ENCODE peak calls at places on chromosomes 1 and 21, in nine cellular contexts. S is prostate gland, I is heart left ventricle, E is suprapubic skin, J is uterus, C is Peyer's patch, A is adrenal gland, T is spleen, X is HCT116. H is an unnamed sample.

GRCh38 chr1:18440385-18441226 is 40.1 kb upstream of the KLHDC7A start:
- DNase-seq in S (no peak), I (no peak), E (no peak), J (no peak), C (no peak), A (no peak), T (no peak), X (no peak), H (no peak)

GRCh38 chr1:182833271-182833670 is 5.9 kb upstream of the DHX9 start:
- DNase-seq in S (no peak), I (no peak), E (no peak), J (no peak), C (no peak), A (no peak), T (no peak), X (no peak), H (no peak)

GRCh38 chr1:206468571-206468970 is 1.7 kb upstream of the IKBKE start:
- DNase-seq in S (no peak), I (no peak), E (no peak), J (no peak), C (peak), A (no peak), T (peak), X (no peak), H (no peak)

GRCh38 chr1:112927462-112927971 is 28.5 kb downstream of the SLC16A1 start:
- DNase-seq in S (no peak), I (no peak), E (no peak), J (no peak), C (no peak), A (no peak), T (no peak), X (no peak), H (no peak)

GRCh38 chr1:56535362-56535761 is 44.0 kb downstream of the PLPP3 start:
- DNase-seq in S (no peak), I (no peak), E (no peak), J (no peak), C (no peak), A (no peak), T (no peak), X (no peak), H (no peak)

GRCh38 chr1:1777510-1777909 is 760 bp downstream of the NADK start:
- DNase-seq in S (no peak), I (peak), E (no peak), J (peak), C (peak), A (peak), T (no peak), X (peak), H (peak)

GRCh38 chr1:1356796-1357401 is 1.5 kb downstream of the MXRA8 start:
- DNase-seq in S (no peak), I (no peak), E (no peak), J (no peak), C (no peak), A (peak), T (no peak), X (no peak), H (no peak)

GRCh38 chr1:20871419-20871818 is 84.3 kb upstream of the HP1BP3 start:
- DNase-seq in S (no peak), I (no peak), E (no peak), J (no peak), C (no peak), A (no peak), T (no peak), X (no peak), H (no peak)

GRCh38 chr1:245290836-245291235 is 136.1 kb downstream of the KIF26B start:
- DNase-seq in S (no peak), I (no peak), E (no peak), J (no peak), C (no peak), A (no peak), T (no peak), X (no peak), H (no peak)

GRCh38 chr1:156104861-156105546 is 9.5 kb upstream of the LMNA start:
- DNase-seq in S (no peak), I (no peak), E (peak), J (no peak), C (no peak), A (no peak), T (no peak), X (no peak), H (no peak)

GRCh38 chr1:153639280-153639679 is 5.4 kb downstream of the CHTOP start:
- DNase-seq in S (no peak), I (no peak), E (no peak), J (no peak), C (no peak), A (no peak), T (no peak), X (no peak), H (no peak)

GRCh38 chr21:42154237-42155044 is 64.5 kb upstream of the ABCG1 start:
- DNase-seq in S (no peak), I (no peak), E (peak), J (no peak), C (no peak), A (no peak), T (no peak), X (no peak), H (no peak)

GRCh38 chr1:34868230-34869049 is 8.9 kb upstream of the SMIM12 start:
- DNase-seq in S (no peak), I (no peak), E (no peak), J (no peak), C (no peak), A (no peak), T (no peak), X (no peak), H (no peak)

GRCh38 chr1:29592731-29593130 is 356.4 kb downstream of the PTPRU start:
- DNase-seq in S (no peak), I (no peak), E (no peak), J (no peak), C (no peak), A (no peak), T (no peak), X (no peak), H (no peak)

GRCh38 chr1:203626910-203627246 is 246 bp downstream of the ATP2B4 start:
- DNase-seq in S (no peak), I (no peak), E (peak), J (no peak), C (no peak), A (peak), T (peak), X (no peak), H (no peak)

GRCh38 chr1:181680871-181681270 is 197.6 kb downstream of the CACNA1E start:
- DNase-seq in S (no peak), I (no peak), E (no peak), J (no peak), C (no peak), A (no peak), T (no peak), X (no peak), H (no peak)

GRCh38 chr1:166839600-166840308 is 479 bp downstream of the POGK start:
- DNase-seq in S (peak), I (peak), E (peak), J (peak), C (peak), A (peak), T (peak), X (no peak), H (peak)

GRCh38 chr1:170445096-170445495 is 86.9 kb upstream of the GORAB start:
- DNase-seq in S (no peak), I (no peak), E (no peak), J (no peak), C (no peak), A (no peak), T (no peak), X (no peak), H (no peak)

GRCh38 chr1:239997515-239998311 is 94.0 kb upstream of the FMN2 start:
- DNase-seq in S (no peak), I (no peak), E (no peak), J (no peak), C (no peak), A (no peak), T (no peak), X (no peak), H (no peak)

GRCh38 chr1:233654667-233655432 is 40.9 kb downstream of the KCNK1 start:
- DNase-seq in S (peak), I (no peak), E (no peak), J (no peak), C (no peak), A (no peak), T (no peak), X (peak), H (no peak)

GRCh38 chr1:79197421-79197820 is 190.9 kb upstream of the ADGRL4 start:
- DNase-seq in S (no peak), I (no peak), E (no peak), J (no peak), C (no peak), A (no peak), T (no peak), X (peak), H (no peak)

GRCh38 chr1:35120458-35121133 is 41.4 kb downstream of the ZMYM1 start:
- DNase-seq in S (no peak), I (no peak), E (no peak), J (no peak), C (peak), A (peak), T (no peak), X (no peak), H (no peak)

GRCh38 chr1:62800825-62801306 is 16.9 kb downstream of the ATG4C start:
- DNase-seq in S (no peak), I (no peak), E (no peak), J (no peak), C (no peak), A (no peak), T (no peak), X (no peak), H (no peak)

GRCh38 chr1:232549998-232550397 is 79.9 kb downstream of the SIPA1L2 start:
- DNase-seq in S (no peak), I (no peak), E (no peak), J (no peak), C (no peak), A (no peak), T (no peak), X (no peak), H (no peak)

GRCh38 chr1:176857632-176858031 is 306.9 kb downstream of the ASTN1 start:
- DNase-seq in S (no peak), I (no peak), E (no peak), J (no peak), C (no peak), A (no peak), T (no peak), X (no peak), H (no peak)

GRCh38 chr1:171468120-171468790 is 17.1 kb upstream of the PRRC2C start:
- DNase-seq in S (no peak), I (no peak), E (no peak), J (no peak), C (no peak), A (no peak), T (no peak), X (peak), H (no peak)

GRCh38 chr1:64200064-64200463 is 3.4 kb upstream of the UBE2U start:
- DNase-seq in S (no peak), I (no peak), E (no peak), J (no peak), C (no peak), A (no peak), T (no peak), X (no peak), H (no peak)

GRCh38 chr1:60875139-60875538 is 207.2 kb upstream of the NFIA start:
- DNase-seq in S (no peak), I (no peak), E (no peak), J (no peak), C (no peak), A (no peak), T (no peak), X (no peak), H (no peak)

GRCh38 chr1:200873116-200873670 is 412 bp downstream of the GPR25 start:
- DNase-seq in S (no peak), I (no peak), E (no peak), J (no peak), C (peak), A (no peak), T (no peak), X (no peak), H (no peak)

GRCh38 chr1:198435044-198435443 is 105.4 kb downstream of the ATP6V1G3 start:
- DNase-seq in S (no peak), I (no peak), E (no peak), J (no peak), C (no peak), A (no peak), T (no peak), X (no peak), H (no peak)

GRCh38 chr1:1429671-1430073 is 5.8 kb upstream of the VWA1 start:
- DNase-seq in S (no peak), I (no peak), E (no peak), J (no peak), C (no peak), A (no peak), T (peak), X (no peak), H (no peak)

GRCh38 chr1:204369006-204369726 is 9.4 kb upstream of the PLEKHA6 start:
- DNase-seq in S (no peak), I (no peak), E (no peak), J (no peak), C (no peak), A (no peak), T (no peak), X (no peak), H (no peak)

GRCh38 chr1:161986328-161986727 is 37.3 kb downstream of the OLFML2B start:
- DNase-seq in S (no peak), I (no peak), E (no peak), J (peak), C (no peak), A (no peak), T (no peak), X (no peak), H (no peak)

GRCh38 chr1:83763281-83764095 is 235.4 kb downstream of the TTLL7 start:
- DNase-seq in S (no peak), I (no peak), E (no peak), J (no peak), C (no peak), A (no peak), T (no peak), X (no peak), H (no peak)

GRCh38 chr1:174812656-174813055 is 187.1 kb upstream of the CACYBP start:
- DNase-seq in S (no peak), I (no peak), E (no peak), J (no peak), C (no peak), A (no peak), T (no peak), X (peak), H (no peak)

GRCh38 chr1:147762233-147763024 is 2.0 kb upstream of the GJA5 start:
- DNase-seq in S (no peak), I (no peak), E (no peak), J (no peak), C (no peak), A (no peak), T (no peak), X (no peak), H (no peak)

GRCh38 chr1:3023994-3024393 is 2.7 kb downstream of the ACTRT2 start:
- DNase-seq in S (no peak), I (no peak), E (no peak), J (no peak), C (no peak), A (no peak), T (no peak), X (no peak), H (no peak)

GRCh38 chr1:44084998-44085675 is 33.5 kb upstream of the KLF17 start:
- DNase-seq in S (no peak), I (no peak), E (no peak), J (no peak), C (no peak), A (no peak), T (no peak), X (peak), H (no peak)

GRCh38 chr1:205516362-205516761 is 11.9 kb downstream of the CDK18 start:
- DNase-seq in S (no peak), I (no peak), E (no peak), J (no peak), C (no peak), A (no peak), T (no peak), X (no peak), H (no peak)

GRCh38 chr1:54287821-54288220 is 87.9 kb downstream of the MRPL37 start:
- DNase-seq in S (no peak), I (no peak), E (no peak), J (no peak), C (no peak), A (no peak), T (no peak), X (no peak), H (no peak)
- TF ChIP-seq POLR2A in S (no peak), I (no peak), E (no peak), J (no peak), C (no peak), A (no peak), T (no peak), X (no peak), H (no peak)

GRCh38 chr1:226825746-226826100 is 44.7 kb upstream of the PSEN2 start:
- DNase-seq in S (no peak), I (no peak), E (no peak), J (peak), C (no peak), A (no peak), T (no peak), X (no peak), H (no peak)

GRCh38 chr1:226826479-226827245 is 43.8 kb upstream of the PSEN2 start:
- DNase-seq in S (no peak), I (no peak), E (no peak), J (no peak), C (no peak), A (no peak), T (no peak), X (no peak), H (no peak)

GRCh38 chr1:226827458-226827857 is 43.0 kb upstream of the PSEN2 start:
- DNase-seq in S (no peak), I (peak), E (peak), J (peak), C (no peak), A (peak), T (no peak), X (no peak), H (peak)

GRCh38 chr1:226829105-226829504 is 41.3 kb upstream of the PSEN2 start:
- DNase-seq in S (no peak), I (no peak), E (no peak), J (no peak), C (no peak), A (no peak), T (no peak), X (no peak), H (no peak)

GRCh38 chr1:226827968-226828513 is 42.4 kb upstream of the PSEN2 start:
- DNase-seq in S (peak), I (peak), E (peak), J (peak), C (peak), A (peak), T (peak), X (peak), H (peak)
- TF ChIP-seq POLR2A in S (no peak), I (no peak), E (no peak), J (peak), C (peak), A (no peak), T (no peak), X (no peak), H (no peak)

DNA sequence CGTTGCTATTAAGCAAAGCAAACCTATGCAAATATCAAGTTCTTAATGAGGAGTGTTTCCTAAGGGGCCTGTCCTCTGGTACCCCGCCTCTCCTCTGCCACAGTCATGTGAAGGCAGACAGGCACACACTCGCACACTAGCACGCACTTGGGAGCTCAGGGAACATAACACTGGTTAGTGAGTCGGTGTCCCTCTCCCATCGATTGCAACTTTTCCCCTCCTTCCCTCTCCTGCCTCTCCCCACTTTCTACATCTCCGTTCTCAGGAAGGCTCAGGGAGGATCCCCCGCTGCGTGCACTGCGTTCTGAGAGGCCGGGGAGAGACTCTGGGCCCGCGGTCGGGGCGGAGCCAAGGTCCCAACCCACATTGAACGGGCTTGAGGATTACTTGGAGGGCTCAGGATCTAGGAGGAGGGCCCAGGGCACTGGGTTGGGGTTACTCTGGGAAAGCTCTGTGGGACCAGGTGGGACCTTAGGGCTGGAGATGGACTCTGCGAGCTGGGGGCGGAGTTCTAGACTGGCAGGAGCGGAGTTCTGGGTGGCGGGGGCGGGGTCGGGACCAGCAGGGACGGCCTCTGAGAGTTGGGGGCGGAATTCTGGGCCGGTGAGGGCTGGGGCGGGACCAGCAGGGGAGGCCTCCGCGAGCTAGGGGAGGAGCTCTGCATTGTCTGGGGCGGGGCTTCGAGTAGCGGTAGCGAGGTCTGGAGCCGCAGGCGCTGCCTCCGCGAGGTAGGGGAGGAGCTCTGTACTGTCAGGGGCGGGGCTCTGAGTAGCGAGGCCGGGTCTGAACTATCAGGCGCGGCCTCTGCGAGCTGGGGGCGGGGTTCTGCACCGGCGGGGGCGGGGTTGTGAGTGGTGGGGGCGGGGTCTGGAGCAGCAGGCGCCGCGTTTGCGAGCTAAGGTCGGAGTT is 533 bp upstream of the LEPR start:
- DNase-seq in S (peak), I (peak), E (peak), J (peak), C (peak), A (peak), T (peak), X (peak), H (peak)
- TF ChIP-seq POLR2A in S (peak), I (no peak), E (no peak), J (peak), C (peak), A (peak), T (no peak), X (peak), H (no peak)

GRCh38 chr1:220970311-220970710 is 91.1 kb downstream of the HLX start:
- DNase-seq in S (no peak), I (no peak), E (no peak), J (no peak), C (no peak), A (no peak), T (no peak), X (no peak), H (no peak)

GRCh38 chr1:220966874-220967631 is 87.8 kb downstream of the HLX start:
- DNase-seq in S (no peak), I (peak), E (no peak), J (no peak), C (no peak), A (no peak), T (no peak), X (no peak), H (no peak)

GRCh38 chr1:220962031-220962751 is 82.9 kb downstream of the HLX start:
- DNase-seq in S (no peak), I (no peak), E (no peak), J (no peak), C (no peak), A (peak), T (no peak), X (no peak), H (no peak)

GRCh38 chr1:220966473-220966872 is 87.2 kb downstream of the HLX start:
- DNase-seq in S (no peak), I (no peak), E (no peak), J (no peak), C (no peak), A (no peak), T (no peak), X (no peak), H (no peak)
- TF ChIP-seq POLR2A in S (no peak), I (no peak), E (no peak), J (no peak), C (no peak), A (no peak), T (no peak), X (no peak), H (no peak)

GRCh38 chr1:32695098-32695904 is 7.3 kb downstream of the SYNC start:
- DNase-seq in S (no peak), I (peak), E (peak), J (peak), C (peak), A (peak), T (peak), X (no peak), H (peak)
- TF ChIP-seq POLR2A in S (no peak), I (no peak), E (no peak), J (no peak), C (no peak), A (no peak), T (no peak), X (no peak), H (no peak)